ENCODE peak calls at places on chromosomes 7 and 10, in six cellular contexts. O is uterus, W is colonic mucosa, V is cardiac muscle cell, E is transverse colon, A is tibial nerve. D is an unnamed sample. For H3K27me3, the result is how much of the 10 kb centered on the place peaks cover.

GRCh38 chr7:42233939-42234338 is 3.1 kb downstream of the GLI3 start:
- DNase-seq in O (no peak), W (no peak), V (peak), E (no peak), A (no peak), D (peak)

GRCh38 chr7:77958436-77958835 is 159.9 kb downstream of the PHTF2 start:
- DNase-seq in O (no peak), W (no peak), V (no peak), E (no peak), A (no peak), D (no peak)

GRCh38 chr10:43939389-43939938 is 290.8 kb upstream of the ZNF32 start:
- DNase-seq in O (no peak), W (no peak), V (no peak), E (no peak), A (no peak), D (peak)

GRCh38 chr10:86960003-86960862 is 1.8 kb downstream of the SNCG start:
- DNase-seq in O (peak), W (peak), V (peak), E (peak), A (peak), D (peak)

GRCh38 chr7:18345641-18346234 is 149.8 kb upstream of the HDAC9 start:
- DNase-seq in O (peak), W (peak), V (peak), E (peak), A (no peak), D (peak)

GRCh38 chr7:120760851-120761250 is 97.1 kb downstream of the TSPAN12 start:
- DNase-seq in O (no peak), W (no peak), V (no peak), E (no peak), A (no peak), D (no peak)

GRCh38 chr10:6091630-6092029 is 2.8 kb downstream of the RBM17 start:
- DNase-seq in O (no peak), W (no peak), V (peak), E (no peak), A (no peak), D (no peak)

GRCh38 chr7:131057524-131058065 is 270.1 kb upstream of the MKLN1 start:
- DNase-seq in O (no peak), W (no peak), V (peak), E (no peak), A (no peak), D (no peak)

GRCh38 chr10:129756912-129757861 is 206.9 kb downstream of the EBF3 start:
- DNase-seq in O (peak), W (no peak), V (peak), E (peak), A (no peak), D (no peak)

GRCh38 chr10:119246862-119247549 is 39.6 kb downstream of the GRK5 start:
- DNase-seq in O (peak), W (no peak), V (peak), E (no peak), A (peak), D (peak)

GRCh38 chr10:75466886-75467285 is 35.5 kb downstream of the LRMDA start:
- DNase-seq in O (peak), W (no peak), V (no peak), E (no peak), A (no peak), D (no peak)

GRCh38 chr10:62545667-62546066 is 171.5 kb downstream of the ZNF365 start:
- DNase-seq in O (peak), W (no peak), V (peak), E (no peak), A (no peak), D (no peak)

GRCh38 chr7:131241381-131241780 is 86.3 kb upstream of the MKLN1 start:
- DNase-seq in O (no peak), W (no peak), V (no peak), E (no peak), A (no peak), D (no peak)

GRCh38 chr10:46523881-46524470 is 32.5 kb downstream of the GPRIN2 start:
- DNase-seq in O (peak), W (no peak), V (peak), E (peak), A (peak), D (peak)

GRCh38 chr7:43570688-43571365 is 12.1 kb upstream of the STK17A start:
- DNase-seq in O (no peak), W (no peak), V (no peak), E (no peak), A (no peak), D (no peak)

GRCh38 chr7:143882611-143883078 is 19.3 kb downstream of the TCAF1 start:
- DNase-seq in O (peak), W (peak), V (peak), E (peak), A (peak), D (no peak)

GRCh38 chr7:29289156-29290021 is 94.8 kb downstream of the CHN2 start:
- DNase-seq in O (no peak), W (no peak), V (peak), E (peak), A (no peak), D (no peak)

GRCh38 chr10:8365935-8366911 is 311.7 kb downstream of the GATA3 start:
- DNase-seq in O (no peak), W (no peak), V (peak), E (no peak), A (no peak), D (peak)

GRCh38 chr10:71286521-71287294 is 32.4 kb upstream of the SLC29A3 start:
- DNase-seq in O (no peak), W (no peak), V (no peak), E (no peak), A (no peak), D (no peak)

GRCh38 chr7:98399903-98400537 is 870 bp downstream of the BAIAP2L1 start:
- DNase-seq in O (no peak), W (no peak), V (peak), E (no peak), A (no peak), D (no peak)

GRCh38 chr10:51063659-51064535 is 10.4 kb upstream of the PRKG1 start:
- DNase-seq in O (no peak), W (no peak), V (peak), E (no peak), A (no peak), D (no peak)

GRCh38 chr10:107423903-107424302 is 259.4 kb upstream of the SORCS1 start:
- DNase-seq in O (no peak), W (no peak), V (no peak), E (no peak), A (no peak), D (no peak)

GRCh38 chr10:132291826-132292225 is 15.9 kb downstream of the STK32C start:
- DNase-seq in O (no peak), W (no peak), V (no peak), E (no peak), A (no peak), D (no peak)

GRCh38 chr10:121070257-121070656 is 219.1 kb downstream of the WDR11 start:
- DNase-seq in O (no peak), W (peak), V (peak), E (peak), A (no peak), D (no peak)

DNA sequence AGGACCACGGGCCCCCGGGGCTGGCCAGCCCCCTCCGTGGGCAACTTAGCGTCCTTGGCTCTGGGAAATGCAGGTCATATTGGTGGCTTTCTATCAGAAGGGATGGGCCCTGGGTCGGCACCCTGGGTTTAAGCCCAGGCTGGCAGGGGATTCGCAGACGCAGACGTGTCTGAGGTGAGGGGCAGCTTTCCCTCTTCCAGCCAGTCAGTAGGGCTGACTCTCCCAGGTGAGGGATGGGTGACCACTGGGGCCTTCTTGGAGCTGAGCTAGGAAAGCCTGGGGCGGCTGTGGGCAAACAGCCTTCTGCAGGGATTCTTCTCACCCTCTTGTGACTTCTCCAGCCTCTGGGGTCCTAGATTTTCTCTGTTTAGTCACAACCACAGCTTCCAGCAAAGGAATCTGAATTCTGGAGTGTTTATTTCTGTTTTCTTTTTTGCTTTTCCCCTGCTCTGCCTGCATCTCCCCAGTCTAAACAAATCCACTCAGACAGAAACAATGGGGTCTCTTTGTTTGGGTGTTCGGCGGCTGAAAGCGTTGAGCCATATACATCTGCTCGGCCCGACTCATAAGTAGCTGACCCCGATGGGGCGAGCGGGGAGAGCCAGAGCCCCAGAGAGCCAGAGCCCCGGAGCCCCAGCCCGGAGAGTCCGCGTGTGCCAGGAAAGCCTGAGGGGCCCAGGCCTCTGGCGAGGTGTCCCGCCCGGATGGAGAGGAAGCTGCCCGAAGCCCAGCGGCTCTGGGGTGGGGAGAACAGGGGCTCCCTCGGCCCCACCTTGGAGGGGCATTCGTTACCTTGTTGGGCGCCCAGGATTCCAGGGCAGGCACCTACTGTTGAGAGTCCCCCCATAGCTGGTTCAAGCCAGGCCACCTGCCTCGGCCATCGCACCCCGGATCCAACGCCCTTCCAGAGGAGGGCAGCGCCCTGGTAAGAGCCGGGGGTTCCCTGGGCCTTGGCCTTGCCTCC is 2.0 kb downstream of the MNX1 start:
- DNase-seq in O (no peak), W (no peak), V (no peak), E (no peak), A (no peak), D (no peak)
- H3K27me3 ChIP-seq in O (half or more), W (under half), V (half or more), E (half or more), A (under half), D (half or more)

DNA sequence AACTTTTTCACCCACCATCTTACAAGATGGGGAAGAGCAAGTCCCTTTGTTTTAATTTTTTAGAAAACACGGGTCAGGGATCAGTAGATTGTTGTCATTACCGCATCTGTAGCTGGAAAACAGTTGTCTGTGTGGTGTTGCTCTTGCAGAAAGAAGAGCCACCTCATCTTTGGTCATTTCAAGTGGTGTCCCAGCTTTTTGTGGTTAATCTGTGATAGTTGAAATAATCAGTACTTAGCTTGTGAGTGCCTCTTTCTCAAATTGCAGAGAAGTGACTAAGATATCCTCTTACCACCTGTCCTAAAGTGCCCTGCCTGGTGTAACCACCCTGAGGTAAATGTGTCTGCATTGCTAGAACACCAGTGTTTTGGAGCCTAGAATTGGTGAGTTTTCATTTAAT is 5.5 kb downstream of the PRPF18 start:
- DNase-seq in O (no peak), W (no peak), V (no peak), E (no peak), A (no peak), D (no peak)
- H3K27ac ChIP-seq in O (no peak), W (no peak), V (no peak), E (no peak), A (no peak), D (no peak)

DNA sequence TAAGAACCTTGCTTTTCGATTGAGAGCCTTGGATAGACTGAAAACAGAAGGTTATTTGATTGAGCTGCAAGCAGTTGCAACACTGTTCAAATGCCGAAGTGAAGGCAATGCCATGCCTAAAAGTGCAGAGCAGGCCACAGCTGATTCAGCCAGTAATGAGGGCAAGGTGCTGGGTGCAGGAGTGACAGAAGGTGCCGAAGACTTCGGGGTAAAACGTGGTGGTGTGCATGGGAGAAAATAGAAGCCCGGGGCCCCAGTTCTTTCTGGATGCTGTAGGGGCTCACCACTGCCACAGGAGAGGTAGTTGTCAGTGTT is 43.6 kb upstream of the GATAD1 start:
- DNase-seq in O (no peak), W (no peak), V (no peak), E (no peak), A (no peak), D (no peak)
- H3K27me3 ChIP-seq in O (under half), W (under half), V (under half), E (under half), A (under half), D (under half)

DNA sequence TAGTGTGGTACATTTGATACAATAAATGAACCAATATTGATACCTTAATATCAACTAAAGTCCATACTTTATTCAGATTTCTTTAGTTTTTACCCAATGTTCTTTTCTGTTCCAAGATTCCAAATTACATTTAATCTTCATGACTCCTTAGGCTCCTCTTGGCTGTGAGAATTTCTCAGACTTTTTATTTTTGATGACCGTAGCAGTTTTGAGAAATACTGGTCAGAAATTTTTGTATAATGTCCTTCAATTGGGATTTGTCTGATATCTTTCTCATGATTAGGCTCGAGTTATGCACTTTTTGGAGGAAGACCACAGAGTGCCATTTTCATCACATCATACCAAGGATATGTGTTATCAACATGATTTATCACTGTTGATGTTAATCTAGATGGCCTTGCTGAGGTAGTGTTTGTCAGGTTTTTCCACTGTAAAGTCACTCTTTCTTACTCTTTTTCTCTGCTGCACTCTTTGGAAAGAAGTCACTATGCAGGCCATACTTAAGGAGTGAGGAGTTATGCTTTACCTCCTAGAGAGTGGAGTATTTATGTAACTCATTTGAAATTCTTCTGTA is 12.9 kb upstream of the ENTPD1 start:
- DNase-seq in O (no peak), W (no peak), V (no peak), E (no peak), A (no peak), D (no peak)
- H3K27ac ChIP-seq in O (no peak), W (peak), V (no peak), E (peak), A (no peak), D (no peak)

GRCh38 chr7:151016942-151017341 is 7.4 kb downstream of the ATG9B start:
- DNase-seq in O (no peak), W (no peak), V (no peak), E (no peak), A (no peak), D (no peak)
- H3K27me3 ChIP-seq in O (under half), W (under half), V (under half), E (under half), A (under half), D (half or more)

GRCh38 chr7:27099224-27099838 is 3.2 kb downstream of the HOXA2 start:
- DNase-seq in O (no peak), W (no peak), V (no peak), E (no peak), A (no peak), D (no peak)

GRCh38 chr7:27095897-27096755 is at the start of gene HOXA1:
- DNase-seq in O (peak), W (peak), V (peak), E (peak), A (no peak), D (peak)

GRCh38 chr7:27098493-27099223 is 2.9 kb upstream of the HOXA1 start:
- DNase-seq in O (peak), W (peak), V (no peak), E (peak), A (no peak), D (no peak)

GRCh38 chr7:27096756-27097514 is 1.1 kb upstream of the HOXA1 start:
- DNase-seq in O (peak), W (peak), V (no peak), E (peak), A (no peak), D (no peak)

DNA sequence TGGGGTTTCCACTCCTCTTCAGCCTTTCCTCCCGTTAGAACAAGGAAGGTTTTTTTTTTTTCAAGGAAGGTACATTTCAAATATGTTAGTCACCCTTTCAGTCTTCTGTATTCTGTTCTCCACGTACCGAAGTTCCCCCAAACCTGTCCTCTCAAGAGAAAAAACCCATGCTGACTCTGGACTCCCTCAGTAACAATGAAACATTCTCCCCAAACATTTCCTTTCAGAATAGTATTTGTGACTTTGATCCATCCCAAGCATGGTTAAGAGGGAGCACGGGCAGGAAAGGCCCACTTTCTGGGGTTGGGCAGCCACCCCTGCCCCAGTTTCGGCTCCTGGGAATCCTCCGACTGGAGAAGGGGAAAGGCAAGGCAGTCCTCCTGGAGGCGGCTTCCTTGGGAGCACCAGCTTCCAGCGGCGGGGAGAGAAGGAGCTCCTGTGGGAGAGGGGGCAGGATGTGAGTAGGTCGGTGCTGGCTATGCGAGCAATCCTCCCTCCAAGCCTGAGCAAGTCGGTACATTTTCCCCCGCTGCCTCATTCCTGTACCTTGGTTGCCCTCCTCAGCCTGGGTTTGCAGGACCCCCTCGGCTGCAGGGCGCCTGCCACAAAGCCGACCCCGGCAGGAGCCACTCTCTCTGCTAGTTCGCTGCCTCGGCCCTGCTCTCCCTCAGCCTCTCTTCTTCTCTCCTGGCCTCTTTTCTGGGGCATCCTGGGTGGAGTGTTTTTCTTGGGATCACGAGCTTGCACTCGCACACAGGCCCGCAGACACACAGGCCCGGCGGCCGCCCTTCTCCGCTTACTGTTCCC is 2.1 kb upstream of the HOXA1 start:
- DNase-seq in O (no peak), W (peak), V (no peak), E (no peak), A (no peak), D (no peak)
- H3K27ac ChIP-seq in O (peak), W (peak), V (no peak), E (peak), A (peak), D (no peak)

GRCh38 chr10:69648461-69648860 is 18.4 kb downstream of the FAM241B start:
- DNase-seq in O (no peak), W (no peak), V (no peak), E (no peak), A (no peak), D (no peak)
- H3K27me3 ChIP-seq in O (under half), W (under half), V (under half), E (under half), A (under half), D (under half)

DNA sequence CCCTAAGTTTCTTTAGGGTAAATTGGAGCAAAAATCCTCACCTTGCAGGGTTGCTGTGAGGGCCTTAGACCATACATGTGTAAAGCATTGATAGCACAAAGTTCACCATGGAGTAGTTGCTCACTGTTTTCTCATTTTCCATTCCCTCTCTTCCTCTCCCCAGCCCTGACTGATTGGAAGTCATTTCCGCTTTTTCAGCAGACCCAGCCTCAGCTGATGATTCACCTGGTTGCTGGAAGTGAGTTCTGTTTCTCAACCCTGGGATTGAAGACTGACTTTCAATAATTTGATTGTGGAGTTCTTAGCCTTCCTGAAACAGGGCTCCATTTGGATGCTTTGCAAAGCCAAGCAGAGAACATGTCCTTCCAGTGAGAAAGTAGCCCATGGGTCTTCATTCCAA is 107.0 kb downstream of the PLXNA4 start:
- DNase-seq in O (no peak), W (no peak), V (no peak), E (no peak), A (no peak), D (no peak)
- H3K27ac ChIP-seq in O (no peak), W (no peak), V (no peak), E (no peak), A (no peak), D (no peak)

GRCh38 chr7:151885202-151885580 is 8.3 kb upstream of the PRKAG2 start:
- DNase-seq in O (no peak), W (no peak), V (no peak), E (no peak), A (no peak), D (no peak)
- H3K27me3 ChIP-seq in O (under half), W (under half), V (half or more), E (under half), A (under half), D (under half)

GRCh38 chr7:115066634-115067033 is 144.7 kb downstream of the MDFIC start:
- DNase-seq in O (no peak), W (no peak), V (no peak), E (no peak), A (no peak), D (no peak)
- H3K27ac ChIP-seq in O (no peak), W (no peak), V (no peak), E (no peak), A (no peak), D (no peak)